ENCODE peak calls at places on chromosomes 12 and 14, in eight cellular contexts. One of them, this sample, is unnamed.

GRCh38 chr12:8849785-8850184 is 27.4 kb downstream of the A2ML1 start:
- DNase-seq in fibroblast of mammary gland: no peak
- DNase-seq in GM10248: no peak
- DNase-seq in adrenal gland: peak
- DNase-seq in psoas muscle: no peak
- DNase-seq in RWPE1: no peak
- DNase-seq in type B pancreatic cell: no peak
- DNase-seq in cardiac muscle cell: no peak
- DNase-seq in this sample: peak

GRCh38 chr12:7144414-7145120 is 14.4 kb downstream of the CLSTN3 start:
- DNase-seq in type B pancreatic cell: no peak
- DNase-seq in psoas muscle: no peak
- DNase-seq in GM10248: peak
- DNase-seq in fibroblast of mammary gland: peak
- DNase-seq in cardiac muscle cell: peak
- DNase-seq in RWPE1: peak
- DNase-seq in adrenal gland: no peak
- DNase-seq in this sample: no peak

GRCh38 chr12:111761099-111761498 is 5.6 kb upstream of the ALDH2 start:
- DNase-seq in RWPE1: no peak
- DNase-seq in psoas muscle: peak
- DNase-seq in type B pancreatic cell: no peak
- DNase-seq in GM10248: peak
- DNase-seq in adrenal gland: no peak
- DNase-seq in cardiac muscle cell: no peak
- DNase-seq in fibroblast of mammary gland: no peak
- DNase-seq in this sample: no peak

GRCh38 chr14:24965578-24965933 is 84.4 kb downstream of the STXBP6 start:
- DNase-seq in GM10248: no peak
- DNase-seq in fibroblast of mammary gland: no peak
- DNase-seq in psoas muscle: no peak
- DNase-seq in adrenal gland: no peak
- DNase-seq in type B pancreatic cell: no peak
- DNase-seq in cardiac muscle cell: no peak
- DNase-seq in RWPE1: no peak
- DNase-seq in this sample: no peak

GRCh38 chr12:42919691-42920090 is 330.1 kb upstream of the PRICKLE1 start:
- DNase-seq in GM10248: no peak
- DNase-seq in type B pancreatic cell: no peak
- DNase-seq in RWPE1: no peak
- DNase-seq in psoas muscle: no peak
- DNase-seq in cardiac muscle cell: no peak
- DNase-seq in adrenal gland: no peak
- DNase-seq in fibroblast of mammary gland: peak
- DNase-seq in this sample: no peak

GRCh38 chr14:77092676-77093075 is 5.4 kb upstream of the CIPC start:
- DNase-seq in type B pancreatic cell: no peak
- DNase-seq in fibroblast of mammary gland: no peak
- DNase-seq in adrenal gland: no peak
- DNase-seq in GM10248: no peak
- DNase-seq in cardiac muscle cell: no peak
- DNase-seq in psoas muscle: no peak
- DNase-seq in RWPE1: no peak
- DNase-seq in this sample: no peak

GRCh38 chr12:102879144-102879763 is 37.8 kb downstream of the PAH start:
- DNase-seq in RWPE1: peak
- DNase-seq in psoas muscle: peak
- DNase-seq in GM10248: peak
- DNase-seq in type B pancreatic cell: no peak
- DNase-seq in adrenal gland: peak
- DNase-seq in cardiac muscle cell: peak
- DNase-seq in fibroblast of mammary gland: peak
- DNase-seq in this sample: no peak

GRCh38 chr12:122641976-122642375 is 61.2 kb downstream of the HCAR2 start:
- DNase-seq in cardiac muscle cell: peak
- DNase-seq in GM10248: no peak
- DNase-seq in type B pancreatic cell: no peak
- DNase-seq in psoas muscle: no peak
- DNase-seq in fibroblast of mammary gland: peak
- DNase-seq in RWPE1: no peak
- DNase-seq in adrenal gland: peak
- DNase-seq in this sample: no peak

GRCh38 chr14:75460402-75460801 is 32.6 kb downstream of the JDP2 start:
- DNase-seq in psoas muscle: no peak
- DNase-seq in type B pancreatic cell: no peak
- DNase-seq in GM10248: no peak
- DNase-seq in cardiac muscle cell: no peak
- DNase-seq in adrenal gland: no peak
- DNase-seq in RWPE1: no peak
- DNase-seq in fibroblast of mammary gland: no peak
- DNase-seq in this sample: no peak

GRCh38 chr14:41642402-41643195 is 35.9 kb downstream of the LRFN5 start:
- DNase-seq in adrenal gland: no peak
- DNase-seq in type B pancreatic cell: no peak
- DNase-seq in RWPE1: no peak
- DNase-seq in GM10248: no peak
- DNase-seq in psoas muscle: no peak
- DNase-seq in cardiac muscle cell: peak
- DNase-seq in fibroblast of mammary gland: no peak
- DNase-seq in this sample: no peak

DNA sequence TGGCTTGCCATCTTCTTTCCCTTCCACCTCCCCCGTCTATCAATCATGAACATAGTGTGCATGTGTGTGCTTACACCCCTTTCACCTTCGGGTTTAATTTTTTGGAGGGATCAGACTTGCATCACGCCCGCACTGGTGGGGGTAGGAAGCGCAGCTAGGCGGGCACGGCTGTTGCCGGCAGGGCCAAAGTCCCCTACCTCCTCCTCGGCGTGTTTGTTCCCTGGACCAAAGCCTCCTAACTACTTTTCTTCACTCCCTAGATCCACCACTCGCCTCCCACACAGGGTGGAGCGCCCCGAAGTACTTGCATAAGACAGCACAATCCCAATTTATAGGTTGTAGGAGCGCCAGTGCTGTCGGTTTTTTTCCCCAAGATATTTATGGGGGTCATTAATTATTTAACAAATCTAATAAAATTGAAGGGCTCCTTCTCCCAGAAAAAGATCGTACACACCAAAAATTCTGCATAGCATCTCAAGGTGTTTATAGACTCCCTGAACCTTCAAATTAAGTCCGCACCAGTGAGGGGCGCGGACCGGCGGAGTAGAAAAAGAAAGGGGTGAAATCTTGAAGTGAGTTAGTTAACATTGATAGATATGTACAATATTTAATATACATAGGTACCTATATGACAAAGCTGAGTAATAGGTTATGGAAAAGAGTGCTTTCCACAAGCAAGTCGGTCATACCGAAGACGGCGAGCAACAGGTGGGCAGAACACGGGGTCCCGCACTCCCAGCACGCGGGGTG is 714 bp downstream of the PKP2 start:
- DNase-seq in GM10248: no peak
- DNase-seq in RWPE1: peak
- DNase-seq in type B pancreatic cell: no peak
- DNase-seq in cardiac muscle cell: peak
- DNase-seq in fibroblast of mammary gland: no peak
- DNase-seq in psoas muscle: no peak
- DNase-seq in adrenal gland: no peak
- DNase-seq in this sample: no peak
- TF ChIP-seq CTCF in GM10248: no peak
- TF ChIP-seq CTCF in RWPE1: peak
- TF ChIP-seq CTCF in type B pancreatic cell: peak
- TF ChIP-seq CTCF in cardiac muscle cell: no peak
- TF ChIP-seq CTCF in fibroblast of mammary gland: no peak
- TF ChIP-seq CTCF in psoas muscle: peak
- TF ChIP-seq CTCF in adrenal gland: no peak
- TF ChIP-seq CTCF in this sample: no peak

GRCh38 chr12:92073123-92073522 is 72.5 kb downstream of the BTG1 start:
- DNase-seq in cardiac muscle cell: no peak
- DNase-seq in GM10248: no peak
- DNase-seq in fibroblast of mammary gland: no peak
- DNase-seq in adrenal gland: no peak
- DNase-seq in psoas muscle: no peak
- DNase-seq in type B pancreatic cell: no peak
- DNase-seq in RWPE1: no peak
- DNase-seq in this sample: no peak

GRCh38 chr12:92070864-92071445 is 74.7 kb downstream of the BTG1 start:
- DNase-seq in type B pancreatic cell: no peak
- DNase-seq in GM10248: no peak
- DNase-seq in adrenal gland: peak
- DNase-seq in fibroblast of mammary gland: peak
- DNase-seq in psoas muscle: no peak
- DNase-seq in cardiac muscle cell: peak
- DNase-seq in RWPE1: no peak
- DNase-seq in this sample: no peak

GRCh38 chr12:92068441-92068840 is 77.2 kb downstream of the BTG1 start:
- DNase-seq in cardiac muscle cell: peak
- DNase-seq in fibroblast of mammary gland: no peak
- DNase-seq in psoas muscle: no peak
- DNase-seq in GM10248: no peak
- DNase-seq in RWPE1: no peak
- DNase-seq in type B pancreatic cell: no peak
- DNase-seq in adrenal gland: no peak
- DNase-seq in this sample: no peak

GRCh38 chr12:92065664-92066063 is 80.0 kb downstream of the BTG1 start:
- DNase-seq in cardiac muscle cell: no peak
- DNase-seq in RWPE1: no peak
- DNase-seq in fibroblast of mammary gland: no peak
- DNase-seq in adrenal gland: no peak
- DNase-seq in type B pancreatic cell: no peak
- DNase-seq in GM10248: no peak
- DNase-seq in psoas muscle: no peak
- DNase-seq in this sample: no peak

DNA sequence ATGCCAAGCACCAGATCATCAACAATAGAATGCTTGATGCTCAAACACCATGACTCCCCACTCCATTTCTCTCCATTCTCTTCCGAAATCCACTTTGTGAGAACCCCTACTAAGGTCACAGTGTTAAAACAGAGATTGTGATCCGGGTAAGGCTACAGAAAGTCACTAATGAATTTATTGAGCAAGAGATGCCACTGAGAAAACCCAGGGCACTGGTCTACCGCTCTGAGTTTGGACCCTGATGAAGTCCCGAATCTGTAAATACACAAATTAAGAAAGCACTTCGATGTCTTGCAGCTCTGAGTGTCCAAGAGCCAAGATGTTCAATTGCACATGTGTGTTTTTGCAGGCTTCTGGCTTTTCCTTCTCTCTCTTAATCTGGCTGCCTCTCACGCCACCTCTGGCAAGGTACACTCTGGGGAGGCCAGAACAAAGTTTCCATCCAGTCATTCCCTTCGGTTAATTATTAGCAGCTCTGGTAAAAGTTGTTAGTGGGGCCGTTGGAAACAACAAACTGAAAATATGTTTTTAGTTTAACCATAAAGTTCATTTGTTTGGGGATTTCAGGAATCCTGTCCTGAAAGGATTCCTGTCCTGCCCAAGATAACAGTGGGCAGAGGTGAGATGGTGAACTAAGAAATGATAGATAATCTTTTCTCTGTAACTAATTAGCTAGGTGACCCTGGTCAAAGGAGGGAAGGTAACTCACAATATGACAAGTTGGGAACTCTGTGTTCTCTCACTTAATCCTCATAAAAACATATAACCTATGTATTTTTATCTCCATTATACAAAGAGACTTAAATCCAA is 75.4 kb downstream of the BTG1 start:
- DNase-seq in adrenal gland: no peak
- DNase-seq in RWPE1: no peak
- DNase-seq in type B pancreatic cell: no peak
- DNase-seq in GM10248: no peak
- DNase-seq in psoas muscle: no peak
- DNase-seq in fibroblast of mammary gland: no peak
- DNase-seq in cardiac muscle cell: no peak
- DNase-seq in this sample: no peak
- TF ChIP-seq CTCF in adrenal gland: no peak
- TF ChIP-seq CTCF in RWPE1: no peak
- TF ChIP-seq CTCF in type B pancreatic cell: no peak
- TF ChIP-seq CTCF in GM10248: no peak
- TF ChIP-seq CTCF in psoas muscle: no peak
- TF ChIP-seq CTCF in fibroblast of mammary gland: no peak
- TF ChIP-seq CTCF in cardiac muscle cell: no peak
- TF ChIP-seq CTCF in this sample: no peak

GRCh38 chr14:94408546-94409095 is 20.2 kb upstream of the SERPINA1 start:
- DNase-seq in RWPE1: no peak
- DNase-seq in cardiac muscle cell: no peak
- DNase-seq in type B pancreatic cell: no peak
- DNase-seq in GM10248: no peak
- DNase-seq in fibroblast of mammary gland: no peak
- DNase-seq in adrenal gland: no peak
- DNase-seq in psoas muscle: no peak
- DNase-seq in this sample: no peak

GRCh38 chr14:94407906-94408305 is 19.5 kb upstream of the SERPINA1 start:
- DNase-seq in psoas muscle: no peak
- DNase-seq in GM10248: no peak
- DNase-seq in adrenal gland: no peak
- DNase-seq in RWPE1: no peak
- DNase-seq in fibroblast of mammary gland: peak
- DNase-seq in type B pancreatic cell: no peak
- DNase-seq in cardiac muscle cell: no peak
- DNase-seq in this sample: no peak

GRCh38 chr14:94411638-94412037 is 23.2 kb upstream of the SERPINA1 start:
- DNase-seq in fibroblast of mammary gland: no peak
- DNase-seq in adrenal gland: no peak
- DNase-seq in RWPE1: no peak
- DNase-seq in psoas muscle: no peak
- DNase-seq in type B pancreatic cell: no peak
- DNase-seq in GM10248: no peak
- DNase-seq in cardiac muscle cell: no peak
- DNase-seq in this sample: no peak

GRCh38 chr14:94412671-94413638 is 24.6 kb upstream of the SERPINA1 start:
- DNase-seq in RWPE1: no peak
- DNase-seq in fibroblast of mammary gland: no peak
- DNase-seq in psoas muscle: no peak
- DNase-seq in GM10248: no peak
- DNase-seq in type B pancreatic cell: no peak
- DNase-seq in cardiac muscle cell: peak
- DNase-seq in adrenal gland: no peak
- DNase-seq in this sample: no peak
- TF ChIP-seq CTCF in RWPE1: no peak
- TF ChIP-seq CTCF in fibroblast of mammary gland: peak
- TF ChIP-seq CTCF in psoas muscle: no peak
- TF ChIP-seq CTCF in GM10248: peak
- TF ChIP-seq CTCF in type B pancreatic cell: no peak
- TF ChIP-seq CTCF in cardiac muscle cell: peak
- TF ChIP-seq CTCF in adrenal gland: no peak
- TF ChIP-seq CTCF in this sample: no peak

GRCh38 chr12:27865421-27865820 is 85.4 kb upstream of the MANSC4 start:
- DNase-seq in type B pancreatic cell: no peak
- DNase-seq in RWPE1: no peak
- DNase-seq in adrenal gland: no peak
- DNase-seq in cardiac muscle cell: peak
- DNase-seq in fibroblast of mammary gland: peak
- DNase-seq in GM10248: no peak
- DNase-seq in psoas muscle: no peak
- DNase-seq in this sample: no peak

GRCh38 chr12:27861428-27862167 is 81.6 kb upstream of the MANSC4 start:
- DNase-seq in RWPE1: no peak
- DNase-seq in type B pancreatic cell: no peak
- DNase-seq in GM10248: peak
- DNase-seq in cardiac muscle cell: peak
- DNase-seq in fibroblast of mammary gland: no peak
- DNase-seq in adrenal gland: no peak
- DNase-seq in psoas muscle: no peak
- DNase-seq in this sample: no peak

GRCh38 chr12:27864521-27864920 is 84.5 kb upstream of the MANSC4 start:
- DNase-seq in psoas muscle: no peak
- DNase-seq in cardiac muscle cell: no peak
- DNase-seq in RWPE1: no peak
- DNase-seq in type B pancreatic cell: no peak
- DNase-seq in fibroblast of mammary gland: no peak
- DNase-seq in GM10248: no peak
- DNase-seq in adrenal gland: no peak
- DNase-seq in this sample: no peak

GRCh38 chr12:27859648-27860047 is 79.6 kb upstream of the MANSC4 start:
- DNase-seq in type B pancreatic cell: no peak
- DNase-seq in adrenal gland: no peak
- DNase-seq in GM10248: no peak
- DNase-seq in psoas muscle: no peak
- DNase-seq in fibroblast of mammary gland: no peak
- DNase-seq in cardiac muscle cell: no peak
- DNase-seq in RWPE1: no peak
- DNase-seq in this sample: no peak
- TF ChIP-seq CTCF in type B pancreatic cell: no peak
- TF ChIP-seq CTCF in adrenal gland: no peak
- TF ChIP-seq CTCF in GM10248: no peak
- TF ChIP-seq CTCF in psoas muscle: no peak
- TF ChIP-seq CTCF in fibroblast of mammary gland: no peak
- TF ChIP-seq CTCF in cardiac muscle cell: no peak
- TF ChIP-seq CTCF in RWPE1: no peak
- TF ChIP-seq CTCF in this sample: no peak

This sample was measured in osteocyte.